ENCODE peak calls at places on chromosomes 11 and 22, in four cellular contexts. O is esophagus muscularis mucosa, F is transverse colon, J is H1. G is an unnamed sample.

GRCh38 chr11:64717268-64717578 is 5.8 kb downstream of the NRXN2 start:
- DNase-seq in J (no peak), F (no peak), O (no peak), G (no peak)

GRCh38 chr11:68328374-68329091 is 16.1 kb downstream of the LRP5 start:
- DNase-seq in F (peak), O (no peak), J (no peak), G (peak)

GRCh38 chr11:18243783-18244362 is 4.6 kb downstream of the SAA2 start:
- DNase-seq in J (peak), F (peak), O (no peak), G (no peak)

GRCh38 chr11:17760102-17761029 is 25.8 kb downstream of the KCNC1 start:
- DNase-seq in F (peak), J (peak), O (no peak), G (peak)

GRCh38 chr22:20464096-20464614 is 26.5 kb upstream of the SCARF2 start:
- DNase-seq in O (no peak), J (no peak), F (no peak), G (no peak)

GRCh38 chr11:128157423-128158298 is 429.7 kb downstream of the ETS1 start:
- DNase-seq in J (peak), F (peak), O (no peak), G (peak)

GRCh38 chr11:128884703-128885338 is 6.3 kb upstream of the KCNJ5 start:
- DNase-seq in O (no peak), J (peak), F (peak), G (peak)

GRCh38 chr11:61027141-61027840 is 55.8 kb downstream of the CD6 start:
- DNase-seq in F (no peak), O (no peak), J (no peak), G (no peak)

GRCh38 chr11:127862406-127862805 is 725.0 kb downstream of the ETS1 start:
- DNase-seq in O (no peak), F (no peak), J (no peak), G (no peak)

GRCh38 chr11:64366751-64367150 is 7.8 kb downstream of the RPS6KA4 start:
- DNase-seq in F (no peak), J (no peak), O (no peak), G (no peak)

GRCh38 chr11:20388096-20389055 is 860 bp downstream of the PRMT3 start:
- DNase-seq in O (no peak), J (no peak), F (no peak), G (no peak)

GRCh38 chr11:27249208-27249509 is 113.9 kb downstream of the CCDC34 start:
- DNase-seq in J (no peak), O (no peak), F (no peak), G (no peak)

GRCh38 chr22:50459016-50459415 is 15.8 kb downstream of the SBF1 start:
- DNase-seq in O (no peak), F (no peak), J (no peak), G (no peak)

GRCh38 chr22:30833328-30833727 is 135.2 kb downstream of the MORC2 start:
- DNase-seq in F (no peak), O (no peak), J (no peak), G (no peak)

GRCh38 chr11:119433369-119433749 is 10.4 kb upstream of the THY1 start:
- DNase-seq in F (no peak), O (no peak), J (no peak), G (no peak)

GRCh38 chr11:19379465-19379864 is 138.7 kb upstream of the E2F8 start:
- DNase-seq in O (no peak), F (no peak), J (no peak), G (no peak)

GRCh38 chr11:2794947-2795346 is 90.6 kb downstream of the CDKN1C start:
- DNase-seq in O (no peak), J (no peak), F (peak), G (peak)

GRCh38 chr11:76598426-76598839 is 72.1 kb downstream of the LRRC32 start:
- DNase-seq in O (no peak), F (no peak), J (peak), G (no peak)

GRCh38 chr11:18012314-18012905 is 437 bp downstream of the SERGEF start:
- DNase-seq in J (no peak), F (peak), O (no peak), G (no peak)

GRCh38 chr11:44725016-44725651 is 1.6 kb upstream of the TSPAN18 start:
- DNase-seq in O (no peak), F (no peak), J (no peak), G (no peak)

GRCh38 chr11:63769044-63769718 is 606 bp upstream of the ZFTA start:
- DNase-seq in O (no peak), J (peak), F (peak), G (peak)

GRCh38 chr22:50078761-50079160 is 6.5 kb downstream of the MLC1 start:
- DNase-seq in F (no peak), J (no peak), O (no peak), G (no peak)

GRCh38 chr11:118746988-118747585 is 43.9 kb downstream of the DDX6 start:
- DNase-seq in O (no peak), J (no peak), F (no peak), G (no peak)

GRCh38 chr11:72222106-72222891 is 2.3 kb upstream of the INPPL1 start:
- DNase-seq in J (peak), F (no peak), O (no peak), G (peak)

GRCh38 chr11:72221386-72221785 is 3.2 kb upstream of the INPPL1 start:
- DNase-seq in O (peak), F (no peak), J (peak), G (no peak)

GRCh38 chr11:72223615-72224586 is 666 bp upstream of the INPPL1 start:
- DNase-seq in O (no peak), F (peak), J (peak), G (peak)

GRCh38 chr11:72224587-72225410 is at the start of gene INPPL1:
- DNase-seq in J (peak), F (peak), O (no peak), G (peak)

DNA sequence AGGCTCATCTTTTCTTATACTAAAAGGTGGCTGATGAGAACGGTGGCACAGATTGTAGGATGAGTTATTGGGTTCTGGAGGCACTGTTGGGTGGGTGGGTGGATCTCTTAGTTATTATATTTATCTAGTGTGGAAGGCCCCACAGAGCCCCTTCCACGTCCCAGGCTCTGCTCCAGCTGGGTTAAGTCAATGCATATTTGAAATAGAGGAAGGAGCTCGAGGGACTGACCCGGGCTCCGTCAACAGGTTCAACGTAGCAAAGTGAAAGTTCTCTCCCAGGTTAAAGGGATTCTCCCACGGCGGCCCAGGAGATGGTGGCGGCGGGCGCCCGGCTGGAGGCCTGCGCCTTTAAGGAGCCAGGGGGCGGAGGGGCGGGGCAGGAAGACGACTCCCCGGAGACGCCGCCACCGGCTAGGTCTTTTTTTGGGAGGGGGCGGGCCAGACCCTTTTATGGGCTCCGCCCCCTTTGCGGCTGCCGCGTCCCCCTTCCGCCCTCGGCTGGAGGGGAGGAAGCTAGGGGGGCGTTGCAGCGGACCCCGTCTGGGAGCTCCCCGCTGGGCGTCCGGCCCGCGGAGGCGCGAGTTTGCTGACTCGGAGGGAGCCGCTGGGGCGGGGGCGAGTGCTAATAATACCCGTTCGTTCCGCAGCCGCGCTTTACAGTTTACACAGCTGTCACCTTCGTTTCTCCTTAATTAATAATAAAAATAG is 1.5 kb upstream of the INPPL1 start:
- DNase-seq in O (peak), F (peak), J (peak), G (peak)
- TF ChIP-seq POLR2A in O (peak), F (peak), J (no peak), G (peak)

GRCh38 chr11:70569173-70569890 is 171.0 kb downstream of the CTTN start:
- DNase-seq in J (peak), O (no peak), F (no peak), G (no peak)

GRCh38 chr11:70569996-70570692 is 171.8 kb downstream of the CTTN start:
- DNase-seq in O (no peak), F (no peak), J (no peak), G (no peak)

GRCh38 chr11:70566768-70567530 is 168.6 kb downstream of the CTTN start:
- DNase-seq in O (no peak), J (no peak), F (no peak), G (no peak)

GRCh38 chr11:70567680-70568503 is 169.6 kb downstream of the CTTN start:
- DNase-seq in F (peak), J (no peak), O (no peak), G (peak)

DNA sequence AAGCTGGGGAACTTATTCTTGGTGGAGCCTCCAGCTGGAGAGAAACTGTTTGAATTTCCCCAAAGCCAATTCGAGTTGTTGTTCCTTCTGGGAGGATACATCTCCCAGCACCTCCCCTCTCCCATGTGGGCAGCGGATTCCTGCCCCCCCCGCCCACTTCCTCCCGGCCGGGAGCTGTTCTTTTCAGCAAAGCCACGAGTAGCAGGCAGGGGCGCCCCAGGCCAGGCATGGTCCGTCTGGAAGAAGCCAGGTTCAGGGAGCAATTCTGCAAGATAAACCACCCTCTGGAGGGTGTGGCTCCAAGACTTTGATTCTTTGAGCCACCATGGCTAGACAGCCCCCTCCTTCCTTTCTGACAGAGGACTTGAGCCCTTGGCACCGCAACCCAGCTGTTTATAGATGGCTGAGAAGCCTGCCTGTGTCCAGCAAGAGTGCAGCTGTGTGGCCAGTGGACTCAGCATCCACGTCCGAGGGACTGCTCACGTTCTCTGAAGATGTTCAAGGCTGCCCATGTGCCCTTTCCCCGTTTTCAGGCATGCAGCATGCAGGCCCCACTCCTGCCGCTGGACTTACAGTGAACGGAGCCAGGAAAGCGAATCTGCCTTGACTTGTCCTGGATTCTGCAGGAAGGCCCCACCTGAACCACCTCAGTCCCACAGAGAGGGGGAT is 170.3 kb downstream of the CTTN start:
- DNase-seq in F (peak), O (no peak), J (peak), G (no peak)
- TF ChIP-seq CTCF in F (peak), O (peak), J (peak), G (peak)

GRCh38 chr22:39315389-39315788 is 4.0 kb downstream of the RPL3 start:
- DNase-seq in J (no peak), O (no peak), F (no peak), G (no peak)
- H3K4me3 ChIP-seq in J (peak), O (no peak), F (no peak), G (no peak)

GRCh38 chr22:46367707-46368191 is 32.2 kb downstream of the TRMU start:
- DNase-seq in O (no peak), F (peak), J (peak), G (no peak)
- TF ChIP-seq POLR2A in O (no peak), F (no peak), J (no peak), G (no peak)

GRCh38 chr11:130037881-130038601 is 31.7 kb upstream of the APLP2 start:
- DNase-seq in J (no peak), F (no peak), O (no peak), G (no peak)
- TF ChIP-seq CTCF in J (no peak), F (no peak), O (no peak), G (no peak)